ENCODE peak calls at places on chromosomes 7 and 10, in ten cellular contexts. P is GM12892, D is endothelial cell of umbilical vein, F is upper lobe of left lung, M is GM23338, Z is stomach, G is prostate gland, W is HepG2, N is transverse colon, R is breast epithelium. J is an unnamed sample.
A peak's percentile ranks its signal among the peaks of the same experiment; 100 is the strongest.

GRCh38 chr7:138495485-138495884 is 35.4 kb downstream of the TRIM24 start:
- DNase-seq in P (no peak), D (no peak), F (no peak), M (no peak), Z (no peak), G (no peak), W (no peak), N (no peak), R (no peak), J (no peak)

GRCh38 chr10:61170594-61170993 is 226.6 kb upstream of the RHOBTB1 start:
- DNase-seq in P (no peak), D (no peak), F (no peak), M (no peak), Z (no peak), G (no peak), W (no peak), N (no peak), R (no peak), J (no peak)

GRCh38 chr7:134589491-134589941 is 40.6 kb downstream of the AKR1B15 start:
- DNase-seq in P (no peak), D (no peak), F (no peak), M (no peak), Z (peak; percentile 32), G (peak; percentile 21), W (no peak), N (no peak), R (peak; percentile 69), J (no peak)

GRCh38 chr7:128407751-128408708 is 1.8 kb downstream of the IMPDH1 start:
- DNase-seq in P (no peak), D (peak; percentile 33), F (peak; percentile 32), M (no peak), Z (no peak), G (no peak), W (no peak), N (no peak), R (no peak), J (no peak)

GRCh38 chr7:133512560-133512959 is 259.7 kb downstream of the EXOC4 start:
- DNase-seq in P (no peak), D (no peak), F (peak; percentile 9), M (no peak), Z (no peak), G (no peak), W (no peak), N (no peak), R (no peak), J (no peak)

GRCh38 chr7:123633553-123633952 is 22.1 kb upstream of the LMOD2 start:
- DNase-seq in P (no peak), D (peak; percentile 93), F (no peak), M (no peak), Z (no peak), G (no peak), W (no peak), N (no peak), R (no peak), J (no peak)

GRCh38 chr7:101857358-101857794 is 40.0 kb downstream of the CUX1 start:
- DNase-seq in P (peak; percentile 39), D (no peak), F (no peak), M (no peak), Z (no peak), G (no peak), W (no peak), N (no peak), R (no peak), J (no peak)

GRCh38 chr7:66257481-66257880 is 52.3 kb downstream of the TPST1 start:
- DNase-seq in P (no peak), D (no peak), F (no peak), M (no peak), Z (no peak), G (no peak), W (no peak), N (no peak), R (no peak), J (no peak)

GRCh38 chr10:79152423-79152817 is 83.7 kb downstream of the ZMIZ1 start:
- DNase-seq in P (no peak), D (no peak), F (no peak), M (no peak), Z (no peak), G (no peak), W (no peak), N (no peak), R (no peak), J (no peak)

GRCh38 chr7:87933605-87933952 is 472 bp upstream of the ADAM22 start:
- DNase-seq in P (no peak), D (no peak), F (no peak), M (no peak), Z (no peak), G (no peak), W (no peak), N (no peak), R (no peak), J (no peak)

GRCh38 chr7:87934699-87935372 is 785 bp downstream of the ADAM22 start:
- DNase-seq in P (peak; percentile 31), D (peak; percentile 16), F (peak; percentile 77), M (peak; percentile 63), Z (no peak), G (no peak), W (no peak), N (peak; percentile 11), R (no peak), J (no peak)

GRCh38 chr7:87935373-87935706 is 1.3 kb downstream of the ADAM22 start:
- DNase-seq in P (no peak), D (no peak), F (no peak), M (peak; percentile 11), Z (no peak), G (no peak), W (no peak), N (no peak), R (no peak), J (no peak)

DNA sequence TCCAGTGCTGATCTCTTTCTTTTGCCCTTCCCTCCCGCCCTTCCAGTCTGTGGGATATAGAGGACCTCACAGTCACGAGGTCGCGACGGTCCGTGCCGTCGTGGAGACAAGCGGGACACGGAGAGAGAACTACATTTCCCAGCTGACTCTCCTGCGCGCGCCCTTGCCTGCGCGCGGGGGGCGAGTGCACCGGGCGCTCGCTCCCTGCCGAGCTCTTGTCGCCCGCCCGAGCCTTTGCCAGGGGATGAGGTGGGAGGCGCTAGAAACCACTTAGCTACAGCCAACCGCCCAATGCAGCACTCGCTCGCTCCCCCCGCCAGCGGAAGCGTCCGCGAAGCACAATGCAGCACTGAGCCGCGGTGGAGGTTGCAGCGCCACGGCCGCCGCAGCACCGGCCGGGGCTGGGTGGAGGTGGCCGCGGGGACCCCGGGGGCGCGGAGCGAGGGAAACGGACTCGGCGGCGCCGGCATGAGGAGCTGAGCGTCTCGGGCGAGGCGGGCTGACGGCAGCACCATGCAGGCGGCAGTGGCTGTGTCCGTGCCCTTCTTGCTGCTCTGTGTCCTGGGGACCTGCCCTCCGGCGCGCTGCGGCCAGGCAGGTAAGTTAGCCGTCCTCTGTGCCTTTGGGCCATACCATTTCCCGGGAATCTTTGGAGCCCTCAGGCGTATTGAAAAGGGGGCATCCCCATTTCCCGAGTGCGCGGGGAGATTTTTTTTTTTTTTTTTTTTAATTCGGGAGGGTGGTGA is at the start of gene ADAM22:
- DNase-seq in P (peak; percentile 78), D (peak; percentile 89), F (peak; percentile 94), M (peak; percentile 96), Z (peak; percentile 74), G (peak; percentile 85), W (peak; percentile 78), N (peak; percentile 89), R (peak; percentile 75), J (peak; percentile 93)
- TF ChIP-seq POLR2AphosphoS5 in P (peak; percentile 82), D (peak; percentile 33), F (peak; percentile 42), M (peak; percentile 92), Z (peak; percentile 30), G (peak; percentile 67), W (peak; percentile 42), N (peak; percentile 77), R (no peak), J (no peak)

GRCh38 chr7:50783304-50783703 is 608 bp upstream of the GRB10 start:
- DNase-seq in P (no peak), D (no peak), F (no peak), M (no peak), Z (no peak), G (no peak), W (no peak), N (no peak), R (no peak), J (no peak)
- TF ChIP-seq POLR2AphosphoS5 in P (no peak), D (no peak), F (no peak), M (no peak), Z (no peak), G (no peak), W (no peak), N (no peak), R (no peak), J (no peak)

DNA sequence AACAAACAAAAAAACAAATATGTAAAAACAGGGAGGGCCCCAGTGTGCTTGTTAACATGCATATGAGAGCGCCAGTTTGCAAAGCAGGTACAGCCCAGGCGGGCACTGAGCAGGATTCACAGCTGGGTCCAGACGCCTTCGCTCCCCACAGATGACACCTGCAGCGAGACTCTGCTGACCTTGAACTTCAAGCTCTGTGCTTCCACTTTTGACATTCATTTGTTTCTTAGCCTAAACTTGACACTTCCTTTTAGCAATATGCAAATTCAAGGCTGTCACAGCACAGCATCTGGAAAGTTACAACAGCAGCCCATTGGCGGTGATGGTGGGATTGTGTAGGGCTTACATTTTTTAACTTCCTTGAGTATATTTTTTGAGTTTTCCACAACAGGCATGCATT is 88.8 kb upstream of the TNS3 start:
- DNase-seq in P (peak; percentile 52), D (no peak), F (no peak), M (peak; percentile 14), Z (no peak), G (no peak), W (no peak), N (peak; percentile 70), R (no peak), J (no peak)
- TF ChIP-seq POLR2AphosphoS5 in P (peak; percentile 62), D (no peak), F (no peak), M (no peak), Z (no peak), G (no peak), W (no peak), N (peak; percentile 29), R (no peak), J (no peak)

GRCh38 chr10:119274519-119275045 is 67.2 kb downstream of the GRK5 start:
- DNase-seq in P (no peak), D (no peak), F (no peak), M (no peak), Z (no peak), G (no peak), W (no peak), N (no peak), R (no peak), J (no peak)

GRCh38 chr10:119272736-119273135 is 65.4 kb downstream of the GRK5 start:
- DNase-seq in P (no peak), D (no peak), F (no peak), M (no peak), Z (no peak), G (no peak), W (no peak), N (no peak), R (no peak), J (no peak)

GRCh38 chr10:119270893-119271361 is 63.6 kb downstream of the GRK5 start:
- DNase-seq in P (peak; percentile 62), D (no peak), F (peak; percentile 91), M (no peak), Z (peak; percentile 91), G (no peak), W (peak; percentile 75), N (peak; percentile 86), R (no peak), J (no peak)

GRCh38 chr10:119269737-119270136 is 62.4 kb downstream of the GRK5 start:
- DNase-seq in P (no peak), D (no peak), F (no peak), M (no peak), Z (no peak), G (no peak), W (no peak), N (no peak), R (no peak), J (no peak)

GRCh38 chr10:119273413-119273812 is 66.0 kb downstream of the GRK5 start:
- DNase-seq in P (no peak), D (no peak), F (no peak), M (no peak), Z (no peak), G (no peak), W (no peak), N (no peak), R (no peak), J (no peak)
- TF ChIP-seq POLR2AphosphoS5 in P (no peak), D (no peak), F (no peak), M (no peak), Z (no peak), G (no peak), W (no peak), N (no peak), R (no peak), J (no peak)